ENCODE peak calls at places on chromosomes 16 and 17, in eight cellular contexts. Y is NAMALWA; X is fibroblast of mammary gland; O is stimulated activated CD8-positive, alpha-beta memory T cell treated with anti-CD3 and anti-CD28 coated beads, Interleukin-12 subunit alpha, Interleukin-12 subunit beta, amount 100 ng/mL, for 1 hour; N is GM13977; L is NCI-H1436; B is heart left ventricle; H is neural crest cell. U is an unnamed sample.

GRCh38 chr16:27305342-27305741 is 8.4 kb upstream of the IL4R start:
- DNase-seq in H (no peak), Y (no peak), O (no peak), N (no peak), X (peak), B (no peak), L (no peak), U (no peak)

GRCh38 chr17:32136856-32137255 is 5.4 kb upstream of the RHOT1 start:
- DNase-seq in X (no peak), N (no peak), B (no peak), O (no peak), L (no peak), H (no peak), Y (peak), U (no peak)

GRCh38 chr17:67443931-67444597 is 67.0 kb downstream of the PITPNC1 start:
- DNase-seq in N (no peak), B (peak), H (no peak), X (peak), L (no peak), Y (no peak), O (no peak), U (no peak)

GRCh38 chr17:18004345-18004744 is 31.7 kb downstream of the DRC3 start:
- DNase-seq in Y (no peak), B (no peak), H (no peak), L (peak), N (no peak), O (no peak), X (peak), U (no peak)

GRCh38 chr16:10992797-10993196 is 48.4 kb downstream of the CLEC16A start:
- DNase-seq in H (no peak), L (no peak), X (peak), O (no peak), B (no peak), Y (no peak), N (no peak), U (no peak)

GRCh38 chr17:50361561-50362480 is 11.2 kb downstream of the MRPL27 start:
- DNase-seq in O (peak), N (peak), Y (peak), X (peak), L (peak), H (peak), B (peak), U (no peak)

GRCh38 chr17:7852919-7853692 is 1.8 kb upstream of the TMEM88 start:
- DNase-seq in Y (no peak), L (no peak), B (no peak), H (no peak), O (no peak), N (no peak), X (no peak), U (no peak)

GRCh38 chr17:12089809-12090384 is 69.2 kb downstream of the MAP2K4 start:
- DNase-seq in N (no peak), Y (no peak), H (no peak), O (no peak), L (no peak), X (peak), B (no peak), U (no peak)

GRCh38 chr17:15169676-15170075 is 95.5 kb downstream of the PMP22 start:
- DNase-seq in O (no peak), H (no peak), Y (no peak), N (no peak), B (no peak), L (no peak), X (peak), U (no peak)

GRCh38 chr16:70800798-70801480 is at the start of gene VAC14:
- DNase-seq in Y (peak), O (peak), X (peak), L (peak), N (peak), H (peak), B (peak), U (peak)

GRCh38 chr16:58025351-58026138 is at the start of gene MMP15:
- DNase-seq in N (peak), H (peak), B (peak), Y (peak), O (peak), X (peak), L (peak), U (peak)

GRCh38 chr16:30942421-30942796 is 6.5 kb upstream of the ORAI3 start:
- DNase-seq in N (no peak), X (no peak), Y (no peak), L (no peak), O (no peak), H (no peak), B (no peak), U (no peak)

GRCh38 chr16:11299865-11300559 is 18.9 kb upstream of the PRM1 start:
- DNase-seq in X (no peak), N (no peak), Y (no peak), O (no peak), H (no peak), L (no peak), B (no peak), U (no peak)

GRCh38 chr16:72532896-72533295 is 360.9 kb upstream of the PMFBP1 start:
- DNase-seq in Y (no peak), O (no peak), N (no peak), B (no peak), X (no peak), H (no peak), L (no peak), U (no peak)

GRCh38 chr17:7224110-7224509 is 4.4 kb downstream of the ACADVL start:
- DNase-seq in N (no peak), L (no peak), X (no peak), Y (no peak), B (no peak), O (no peak), H (no peak), U (no peak)

GRCh38 chr17:51743477-51743876 is 415.0 kb downstream of the CA10 start:
- DNase-seq in X (no peak), B (no peak), Y (no peak), O (no peak), N (no peak), L (no peak), H (no peak), U (no peak)

GRCh38 chr17:28276011-28276410 is 43.0 kb upstream of the TMEM97 start:
- DNase-seq in B (no peak), O (no peak), X (no peak), N (no peak), Y (no peak), H (no peak), L (no peak), U (no peak)

GRCh38 chr16:46800494-46800893 is 30.5 kb downstream of the C16orf87 start:
- DNase-seq in O (no peak), B (no peak), H (no peak), L (no peak), X (no peak), N (no peak), Y (no peak), U (no peak)

GRCh38 chr17:34616148-34616547 is 36.8 kb downstream of the TMEM132E start:
- DNase-seq in H (peak), O (no peak), X (no peak), Y (no peak), N (no peak), B (no peak), L (peak), U (no peak)

GRCh38 chr17:81417049-81417878 is 22.0 kb downstream of the BAHCC1 start:
- DNase-seq in N (no peak), O (no peak), H (no peak), L (no peak), Y (no peak), B (no peak), X (peak), U (no peak)

GRCh38 chr16:24668481-24669001 is 60.9 kb upstream of the TNRC6A start:
- DNase-seq in X (peak), L (no peak), Y (no peak), O (no peak), N (no peak), H (no peak), B (no peak), U (no peak)

GRCh38 chr16:1054660-1055556 is 17.6 kb upstream of the SSTR5 start:
- DNase-seq in B (peak), H (peak), N (peak), Y (peak), L (no peak), O (no peak), X (peak), U (no peak)

GRCh38 chr17:61400786-61401279 is 1.2 kb downstream of the TBX2 start:
- DNase-seq in O (no peak), X (no peak), B (no peak), H (no peak), Y (no peak), N (no peak), L (no peak), U (no peak)

GRCh38 chr16:85142771-85143211 is 30.5 kb upstream of the CIBAR2 start:
- DNase-seq in H (no peak), X (no peak), Y (no peak), N (no peak), L (no peak), O (no peak), B (no peak), U (no peak)

GRCh38 chr16:49543315-49543946 is 169.8 kb downstream of the C16orf78 start:
- DNase-seq in X (no peak), B (no peak), L (no peak), N (no peak), O (no peak), H (no peak), Y (no peak), U (no peak)

GRCh38 chr16:10552281-10552680 is 28.1 kb downstream of the EMP2 start:
- DNase-seq in Y (no peak), B (no peak), H (no peak), X (no peak), O (no peak), N (no peak), L (no peak), U (no peak)

GRCh38 chr17:73335591-73336503 is 24.0 kb upstream of the CDC42EP4 start:
- DNase-seq in H (no peak), Y (no peak), X (no peak), N (no peak), B (no peak), L (no peak), O (no peak), U (no peak)

U was measured in activated B cell treated with CpG ODN at 0.5 μM for 24 hours.